ENCODE peak calls at places on chromosomes 7 and 10, in six cellular contexts. X is transverse colon, K is testis, T is esophagus squamous epithelium, H is GM12878, E is breast epithelium. U is an unnamed sample. For H3K4me1, the result is how much of the 10 kb centered on the place peaks cover.

GRCh38 chr7:107502797-107503196 is 32.9 kb downstream of the GPR22 start:
- DNase-seq in X (no peak), K (no peak), T (no peak), H (no peak), E (no peak), U (no peak)

GRCh38 chr10:73991846-73992245 is 6.1 kb upstream of the VCL start:
- DNase-seq in X (peak), K (no peak), T (no peak), H (no peak), E (no peak), U (peak)

GRCh38 chr7:140915948-140916555 is 8.7 kb downstream of the BRAF start:
- DNase-seq in X (no peak), K (no peak), T (no peak), H (no peak), E (no peak), U (no peak)

GRCh38 chr7:41143074-41143473 is 559.8 kb downstream of the INHBA start:
- DNase-seq in X (no peak), K (no peak), T (no peak), H (no peak), E (no peak), U (no peak)

GRCh38 chr10:6297951-6298381 is 95.2 kb downstream of the PFKFB3 start:
- DNase-seq in X (peak), K (no peak), T (no peak), H (no peak), E (no peak), U (no peak)

GRCh38 chr10:15379043-15379442 is 8.0 kb upstream of the FAM171A1 start:
- DNase-seq in X (no peak), K (no peak), T (no peak), H (no peak), E (no peak), U (no peak)

GRCh38 chr10:7686351-7687171 is 16.6 kb upstream of the ITIH2 start:
- DNase-seq in X (no peak), K (no peak), T (no peak), H (no peak), E (no peak), U (no peak)

GRCh38 chr7:134766779-134767566 is 12.5 kb upstream of the CALD1 start:
- DNase-seq in X (no peak), K (no peak), T (no peak), H (peak), E (no peak), U (no peak)

GRCh38 chr10:33163941-33164824 is 170.3 kb downstream of the NRP1 start:
- DNase-seq in X (no peak), K (no peak), T (no peak), H (no peak), E (no peak), U (no peak)

GRCh38 chr10:79179404-79180309 is 110.9 kb downstream of the ZMIZ1 start:
- DNase-seq in X (no peak), K (no peak), T (no peak), H (no peak), E (no peak), U (no peak)

GRCh38 chr7:157873664-157874063 is 536.9 kb downstream of the DNAJB6 start:
- DNase-seq in X (no peak), K (peak), T (no peak), H (no peak), E (no peak), U (no peak)

GRCh38 chr7:6655636-6656385 is 18.7 kb downstream of the ZNF316 start:
- DNase-seq in X (no peak), K (no peak), T (no peak), H (no peak), E (no peak), U (no peak)

GRCh38 chr7:133670250-133670649 is 417.4 kb downstream of the EXOC4 start:
- DNase-seq in X (no peak), K (no peak), T (no peak), H (no peak), E (no peak), U (no peak)

GRCh38 chr10:74145133-74145532 is 5.5 kb downstream of the AP3M1 start:
- DNase-seq in X (no peak), K (no peak), T (no peak), H (no peak), E (no peak), U (no peak)

GRCh38 chr7:106858618-106859532 is 6.2 kb upstream of the PIK3CG start:
- DNase-seq in X (peak), K (peak), T (no peak), H (no peak), E (no peak), U (peak)

GRCh38 chr7:87316846-87317545 is 28.5 kb upstream of the CROT start:
- DNase-seq in X (no peak), K (no peak), T (no peak), H (no peak), E (no peak), U (no peak)

GRCh38 chr7:17849504-17849903 is 90.8 kb downstream of the SNX13 start:
- DNase-seq in X (no peak), K (no peak), T (no peak), H (no peak), E (no peak), U (no peak)

GRCh38 chr10:6314620-6315205 is 112.0 kb downstream of the PFKFB3 start:
- DNase-seq in X (peak), K (no peak), T (no peak), H (no peak), E (no peak), U (no peak)

GRCh38 chr7:128311003-128311402 is 32.7 kb downstream of the RBM28 start:
- DNase-seq in X (no peak), K (no peak), T (no peak), H (no peak), E (no peak), U (no peak)

GRCh38 chr10:81953420-81953819 is 78.4 kb downstream of the NRG3 start:
- DNase-seq in X (no peak), K (no peak), T (no peak), H (no peak), E (no peak), U (no peak)

GRCh38 chr10:70410608-70411007 is 6.7 kb downstream of the EIF4EBP2 start:
- DNase-seq in X (no peak), K (no peak), T (no peak), H (no peak), E (no peak), U (no peak)

GRCh38 chr10:46232084-46232483 is 54.7 kb upstream of the ANTXRL start:
- DNase-seq in X (no peak), K (peak), T (no peak), H (no peak), E (no peak), U (no peak)

GRCh38 chr10:96840841-96841518 is 8.9 kb downstream of the LCOR start:
- DNase-seq in X (no peak), K (no peak), T (no peak), H (no peak), E (no peak), U (no peak)

GRCh38 chr10:4835494-4835918 is 9.5 kb downstream of the AKR1E2 start:
- DNase-seq in X (no peak), K (no peak), T (no peak), H (no peak), E (no peak), U (no peak)

GRCh38 chr7:142000244-142000643 is 4.6 kb downstream of the MGAM start:
- DNase-seq in X (no peak), K (no peak), T (no peak), H (no peak), E (no peak), U (no peak)

GRCh38 chr10:42367532-42368230 is 270.7 kb downstream of the ZNF33B start:
- DNase-seq in X (peak), K (peak), T (peak), H (peak), E (peak), U (peak)
- TF ChIP-seq POLR2A in X (no peak), K (no peak), T (no peak), H (peak), E (no peak), U (no peak)

GRCh38 chr7:130894146-130895005 is 160.4 kb upstream of the KLF14 start:
- DNase-seq in X (no peak), K (no peak), T (no peak), H (no peak), E (no peak), U (no peak)
- H3K27ac ChIP-seq in X (peak), K (peak), T (peak), H (peak), E (peak), U (peak)

GRCh38 chr7:69817835-69818646 is 219.8 kb downstream of the AUTS2 start:
- DNase-seq in X (no peak), K (no peak), T (no peak), H (no peak), E (no peak), U (no peak)
- H3K4me1 ChIP-seq in X (under half), K (under half), T (under half), H (under half), E (under half), U (under half)

GRCh38 chr10:118139321-118139720 is 92.6 kb upstream of the RAB11FIP2 start:
- DNase-seq in X (no peak), K (no peak), T (no peak), H (no peak), E (no peak), U (no peak)
- TF ChIP-seq POLR2A in X (no peak), K (no peak), T (no peak), H (no peak), E (no peak), U (no peak)

GRCh38 chr7:1103009-1103788 is 15.3 kb downstream of the GPER1 start:
- DNase-seq in X (no peak), K (no peak), T (no peak), H (peak), E (no peak), U (peak)

GRCh38 chr7:1105189-1105588 is 17.3 kb downstream of the GPER1 start:
- DNase-seq in X (no peak), K (no peak), T (no peak), H (peak), E (no peak), U (peak)

GRCh38 chr7:1106063-1106782 is 18.3 kb downstream of the GPER1 start:
- DNase-seq in X (no peak), K (no peak), T (no peak), H (no peak), E (no peak), U (peak)

GRCh38 chr7:1103789-1104513 is 16.0 kb downstream of the GPER1 start:
- DNase-seq in X (no peak), K (no peak), T (no peak), H (no peak), E (no peak), U (peak)

DNA sequence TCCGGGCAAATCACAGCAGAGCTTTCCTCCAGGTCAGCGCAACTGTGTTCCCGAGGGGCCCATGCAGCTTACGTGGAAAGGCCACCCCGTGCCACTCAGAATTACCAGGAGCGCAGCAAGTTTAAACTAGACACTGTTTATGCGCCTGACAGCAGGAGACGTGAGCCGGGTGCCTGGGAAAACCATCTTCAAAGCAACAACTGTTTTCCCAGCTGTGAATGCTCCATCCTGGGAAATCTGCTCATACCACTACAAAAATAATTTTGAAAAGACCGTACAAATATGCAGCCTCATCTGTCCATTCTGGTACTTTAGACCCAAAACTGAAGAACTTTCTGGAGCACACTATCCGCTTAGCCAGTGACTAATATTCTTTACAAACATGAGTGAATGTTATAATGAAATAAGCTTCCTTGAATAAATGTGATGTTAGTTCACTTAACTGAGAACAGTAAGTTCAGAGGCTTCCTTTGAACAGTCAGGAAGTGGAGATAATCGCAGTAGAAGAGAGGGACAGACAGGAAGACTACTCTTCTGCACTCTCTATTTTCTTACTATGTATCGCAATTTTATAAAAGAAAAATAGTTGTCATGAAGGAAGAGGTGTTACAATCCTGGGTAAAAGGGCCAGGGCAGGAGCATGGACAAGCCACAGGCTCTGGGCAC is 16.7 kb downstream of the GPER1 start:
- DNase-seq in X (no peak), K (no peak), T (no peak), H (no peak), E (no peak), U (no peak)
- H3K27ac ChIP-seq in X (no peak), K (no peak), T (no peak), H (peak), E (no peak), U (no peak)

GRCh38 chr7:24965831-24966708 is 13.9 kb downstream of the OSBPL3 start:
- DNase-seq in X (peak), K (no peak), T (no peak), H (peak), E (no peak), U (no peak)
- H3K4me1 ChIP-seq in X (under half), K (under half), T (under half), H (half or more), E (under half), U (under half)

GRCh38 chr10:21907436-21907835 is 96.1 kb downstream of the DNAJC1 start:
- DNase-seq in X (no peak), K (no peak), T (no peak), H (no peak), E (no peak), U (no peak)
- TF ChIP-seq POLR2A in X (no peak), K (no peak), T (no peak), H (no peak), E (no peak), U (no peak)

U was measured in spleen.